ENCODE peak calls at places on chromosomes 1 and 21, in six cellular contexts. A, B, O, R, H and L are unnamed samples.

GRCh38 chr21:36073181-36073580 is 3.4 kb downstream of the CBR1 start:
- DNase-seq in O (no peak), A (no peak), R (no peak), B (no peak), H (no peak), L (no peak)

GRCh38 chr1:206506405-206506802 is 927 bp upstream of the RASSF5 start:
- DNase-seq in A (no peak), H (no peak), R (no peak), O (no peak), B (no peak), L (no peak)

GRCh38 chr1:5891736-5892135 is 100.5 kb downstream of the NPHP4 start:
- DNase-seq in A (no peak), B (no peak), R (no peak), H (peak; percentile 25), O (no peak), L (no peak)

GRCh38 chr1:40625076-40625475 is 40.4 kb downstream of the RIMS3 start:
- DNase-seq in H (no peak), R (peak; percentile 55), B (peak; percentile 55), O (no peak), A (no peak), L (no peak)

GRCh38 chr1:162822391-162823200 is 32.1 kb downstream of the HSD17B7 start:
- DNase-seq in O (no peak), A (peak; percentile 32), H (no peak), B (peak; percentile 9), R (no peak), L (no peak)

GRCh38 chr1:211870156-211870555 is 39.6 kb upstream of the LPGAT1 start:
- DNase-seq in H (no peak), O (no peak), B (no peak), R (no peak), A (no peak), L (no peak)

GRCh38 chr1:118115567-118116272 is 69.3 kb downstream of the SPAG17 start:
- DNase-seq in H (peak; percentile 47), O (no peak), A (no peak), R (no peak), B (no peak), L (no peak)

GRCh38 chr1:178684542-178685000 is 40.5 kb upstream of the RALGPS2 start:
- DNase-seq in H (peak; percentile 96), O (no peak), R (no peak), A (no peak), B (no peak), L (no peak)

GRCh38 chr1:177753655-177754054 is 216.2 kb downstream of the SEC16B start:
- DNase-seq in A (no peak), B (no peak), H (no peak), R (no peak), O (no peak), L (no peak)

GRCh38 chr1:148362141-148362929 is 120.8 kb downstream of the PPIAL4G start:
- DNase-seq in R (no peak), B (peak; percentile 83), H (peak; percentile 16), A (no peak), O (no peak), L (no peak)

GRCh38 chr1:3717041-3717714 is 35.1 kb upstream of the CCDC27 start:
- DNase-seq in R (no peak), B (no peak), A (no peak), O (no peak), H (no peak), L (no peak)
- TF ChIP-seq POLR2A in R (no peak), B (no peak), A (no peak), O (no peak), H (no peak), L (no peak)

GRCh38 chr21:45965084-45965826 is 16.3 kb upstream of the COL6A1 start:
- DNase-seq in B (no peak), O (no peak), A (no peak), R (no peak), H (no peak), L (no peak)
- H3K9me3 ChIP-seq in B (peaks cover 3% of the 10 kb centered on the region), O (no peaks in the 10 kb centered on the region), A (no peaks in the 10 kb centered on the region), R (no peaks in the 10 kb centered on the region), H (peaks cover 12% of the 10 kb centered on the region), L (no peaks in the 10 kb centered on the region)

GRCh38 chr1:208045410-208046252 is 134.7 kb upstream of the CD34 start:
- DNase-seq in R (no peak), O (no peak), B (no peak), A (no peak), H (no peak), L (no peak)
- TF ChIP-seq CTCF in R (no peak), O (no peak), B (peak; percentile 36), A (no peak), H (no peak), L (no peak)

GRCh38 chr1:77686784-77687518 is 4.5 kb upstream of the ZZZ3 start:
- DNase-seq in O (no peak), R (no peak), B (no peak), H (no peak), A (peak; percentile 36), L (no peak)

GRCh38 chr1:77683836-77684148 is 1.3 kb upstream of the ZZZ3 start:
- DNase-seq in O (no peak), A (no peak), R (no peak), B (no peak), H (no peak), L (no peak)

GRCh38 chr1:77682442-77683141 is at the start of gene ZZZ3:
- DNase-seq in R (peak; percentile 94), H (peak; percentile 95), A (peak; percentile 97), B (peak; percentile 95), O (peak; percentile 82), L (peak; percentile 95)

GRCh38 chr1:77680173-77680572 is 2.3 kb downstream of the ZZZ3 start:
- DNase-seq in A (no peak), O (no peak), B (no peak), H (no peak), R (no peak), L (no peak)

GRCh38 chr1:77683142-77683835 is 831 bp upstream of the ZZZ3 start:
- DNase-seq in O (peak; percentile 85), B (peak; percentile 94), H (peak; percentile 89), A (peak; percentile 91), R (peak; percentile 96), L (peak; percentile 91)
- TF ChIP-seq POLR2A in O (peak; percentile 60), B (peak; percentile 49), H (peak; percentile 17), A (peak; percentile 31), R (peak; percentile 55), L (peak; percentile 65)

GRCh38 chr1:64296459-64296858 is 93.0 kb downstream of the UBE2U start:
- DNase-seq in A (no peak), O (no peak), R (no peak), H (no peak), B (no peak), L (no peak)

GRCh38 chr1:64292399-64292798 is 89.0 kb downstream of the UBE2U start:
- DNase-seq in H (no peak), R (no peak), A (no peak), B (no peak), O (no peak), L (no peak)

GRCh38 chr1:64293820-64294219 is 90.4 kb downstream of the UBE2U start:
- DNase-seq in O (no peak), H (no peak), R (no peak), B (no peak), A (no peak), L (no peak)

GRCh38 chr1:64295566-64295965 is 92.1 kb downstream of the UBE2U start:
- DNase-seq in B (no peak), A (no peak), O (no peak), H (peak; percentile 12), R (no peak), L (no peak)

DNA sequence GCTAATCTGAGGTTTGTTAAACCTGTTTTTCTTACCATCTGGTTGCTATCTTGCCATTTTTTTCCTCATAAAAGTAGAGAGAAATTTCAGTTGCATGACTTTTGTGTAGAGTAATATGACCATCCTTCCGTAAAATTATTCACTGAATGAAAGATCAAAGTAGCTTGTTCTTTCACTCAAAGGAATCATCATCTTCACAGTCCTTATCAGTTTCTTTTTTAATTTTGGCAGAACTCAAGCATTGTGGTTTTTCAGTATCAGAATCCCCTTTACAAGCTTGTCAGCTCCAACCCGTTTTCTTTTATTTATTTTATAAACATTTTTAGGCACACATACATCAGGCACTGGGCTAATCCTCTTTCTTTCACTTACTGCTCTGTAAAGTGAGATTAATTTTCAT is 91.7 kb downstream of the UBE2U start:
- DNase-seq in A (no peak), B (no peak), R (no peak), O (no peak), H (no peak), L (no peak)
- H3K9me3 ChIP-seq in A (no peaks in the 10 kb centered on the region), B (no peaks in the 10 kb centered on the region), R (no peaks in the 10 kb centered on the region), O (no peaks in the 10 kb centered on the region), H (no peaks in the 10 kb centered on the region), L (no peaks in the 10 kb centered on the region)

GRCh38 chr1:11256299-11256698 is 6.1 kb downstream of the MTOR start:
- DNase-seq in H (no peak), R (no peak), O (no peak), B (no peak), A (no peak), L (no peak)

GRCh38 chr1:11248169-11248568 is 14.2 kb downstream of the MTOR start:
- DNase-seq in H (no peak), R (no peak), A (no peak), O (no peak), B (no peak), L (no peak)

GRCh38 chr1:11253226-11253625 is 9.1 kb downstream of the MTOR start:
- DNase-seq in A (no peak), O (no peak), R (no peak), H (no peak), B (no peak), L (no peak)
- TF ChIP-seq CTCF in A (no peak), O (no peak), R (no peak), H (no peak), B (no peak), L (no peak)